ENCODE peak calls at places on chromosome 12, in six cellular contexts. M is astrocyte; W is OCI-LY7; P is lung; A is heart right ventricle; Y is central memory CD4-positive, alpha-beta T cell. C is an unnamed sample.

GRCh38 chr12:117485984-117486839 is 124.8 kb upstream of the NOS1 start:
- DNase-seq in M (peak; percentile 24), W (no peak), P (no peak), A (no peak), Y (no peak), C (no peak)

GRCh38 chr12:54411398-54412241 is 7.4 kb downstream of the ITGA5 start:
- DNase-seq in M (peak; percentile 89), W (peak; percentile 57), P (peak; percentile 71), A (no peak), Y (peak; percentile 42), C (no peak)

GRCh38 chr12:107488666-107489065 is 196.9 kb upstream of the PWP1 start:
- DNase-seq in M (peak; percentile 17), W (no peak), P (no peak), A (no peak), Y (no peak), C (no peak)

GRCh38 chr12:117472983-117473382 is 111.6 kb upstream of the NOS1 start:
- DNase-seq in M (no peak), W (no peak), P (no peak), A (no peak), Y (no peak), C (no peak)

GRCh38 chr12:101697197-101697929 is at the start of gene CHPT1:
- DNase-seq in M (peak; percentile 7), W (peak; percentile 83), P (peak; percentile 75), A (peak; percentile 70), Y (peak; percentile 48), C (peak; percentile 69)

GRCh38 chr12:39905152-39905551 is 200.7 kb downstream of the SLC2A13 start:
- DNase-seq in M (peak; percentile 60), W (no peak), P (no peak), A (peak; percentile 41), Y (no peak), C (peak; percentile 80)

GRCh38 chr12:102527256-102527720 is 46.9 kb upstream of the IGF1 start:
- DNase-seq in M (peak; percentile 76), W (no peak), P (no peak), A (no peak), Y (no peak), C (no peak)

GRCh38 chr12:14417717-14418116 is 52.2 kb downstream of the ATF7IP start:
- DNase-seq in M (peak; percentile 90), W (peak; percentile 47), P (peak; percentile 50), A (peak; percentile 79), Y (peak; percentile 72), C (peak; percentile 89)

GRCh38 chr12:65157091-65157490 is 12.3 kb upstream of the LEMD3 start:
- DNase-seq in M (no peak), W (no peak), P (no peak), A (no peak), Y (no peak), C (no peak)

GRCh38 chr12:69415471-69416275 is 54.5 kb upstream of the FRS2 start:
- DNase-seq in M (peak; percentile 93), W (peak; percentile 48), P (peak; percentile 44), A (peak; percentile 37), Y (no peak), C (peak; percentile 73)

C was measured in G401.